ENCODE peak calls at places on chromosome 3, in nine cellular contexts. One of them, this sample, is unnamed.

GRCh38 chr3:114928989-114929620 is 218.0 kb downstream of the ZBTB20 start:
- DNase-seq in Panc1: no peak
- DNase-seq in HCT116: no peak
- DNase-seq in lung: no peak
- DNase-seq in HFF-Myc: no peak
- DNase-seq in GM10248: no peak
- DNase-seq in anterior cingulate cortex: no peak
- DNase-seq in SHP77 treated with DMSO at 0.1 percent for 48 hours: no peak
- DNase-seq in HuH-7: no peak
- DNase-seq in this sample: no peak

GRCh38 chr3:59482001-59482400 is 432.2 kb upstream of the CFAP20DC start:
- DNase-seq in Panc1: no peak
- DNase-seq in HCT116: no peak
- DNase-seq in lung: no peak
- DNase-seq in HFF-Myc: no peak
- DNase-seq in GM10248: no peak
- DNase-seq in anterior cingulate cortex: no peak
- DNase-seq in SHP77 treated with DMSO at 0.1 percent for 48 hours: no peak
- DNase-seq in HuH-7: no peak
- DNase-seq in this sample: no peak

GRCh38 chr3:81531846-81532245 is 229.6 kb downstream of the GBE1 start:
- DNase-seq in Panc1: no peak
- DNase-seq in HCT116: no peak
- DNase-seq in lung: no peak
- DNase-seq in HFF-Myc: no peak
- DNase-seq in GM10248: no peak
- DNase-seq in anterior cingulate cortex: no peak
- DNase-seq in SHP77 treated with DMSO at 0.1 percent for 48 hours: no peak
- DNase-seq in HuH-7: no peak
- DNase-seq in this sample: no peak

GRCh38 chr3:138682674-138683073 is 74.1 kb downstream of the FAIM start:
- DNase-seq in Panc1: no peak
- DNase-seq in HCT116: no peak
- DNase-seq in lung: no peak
- DNase-seq in HFF-Myc: no peak
- DNase-seq in GM10248: no peak
- DNase-seq in anterior cingulate cortex: no peak
- DNase-seq in SHP77 treated with DMSO at 0.1 percent for 48 hours: no peak
- DNase-seq in HuH-7: no peak
- DNase-seq in this sample: no peak

GRCh38 chr3:141253811-141254210 is 22.2 kb downstream of the PXYLP1 start:
- DNase-seq in Panc1: no peak
- DNase-seq in HCT116: no peak
- DNase-seq in lung: no peak
- DNase-seq in HFF-Myc: no peak
- DNase-seq in GM10248: no peak
- DNase-seq in anterior cingulate cortex: no peak
- DNase-seq in SHP77 treated with DMSO at 0.1 percent for 48 hours: no peak
- DNase-seq in HuH-7: no peak
- DNase-seq in this sample: no peak

GRCh38 chr3:50490438-50490970 is 12.9 kb downstream of the CACNA2D2 start:
- DNase-seq in Panc1: no peak
- DNase-seq in HCT116: no peak
- DNase-seq in lung: no peak
- DNase-seq in HFF-Myc: no peak
- DNase-seq in GM10248: no peak
- DNase-seq in anterior cingulate cortex: no peak
- DNase-seq in SHP77 treated with DMSO at 0.1 percent for 48 hours: no peak
- DNase-seq in HuH-7: no peak
- DNase-seq in this sample: no peak

GRCh38 chr3:77467702-77468407 is 428.0 kb downstream of the ROBO2 start:
- DNase-seq in Panc1: no peak
- DNase-seq in HCT116: no peak
- DNase-seq in lung: peak
- DNase-seq in HFF-Myc: peak
- DNase-seq in GM10248: no peak
- DNase-seq in anterior cingulate cortex: peak
- DNase-seq in SHP77 treated with DMSO at 0.1 percent for 48 hours: no peak
- DNase-seq in HuH-7: no peak
- DNase-seq in this sample: no peak

GRCh38 chr3:23942546-23942945 is 2.5 kb upstream of the NR1D2 start:
- DNase-seq in Panc1: no peak
- DNase-seq in HCT116: no peak
- DNase-seq in lung: no peak
- DNase-seq in HFF-Myc: no peak
- DNase-seq in GM10248: no peak
- DNase-seq in anterior cingulate cortex: no peak
- DNase-seq in SHP77 treated with DMSO at 0.1 percent for 48 hours: no peak
- DNase-seq in HuH-7: no peak
- DNase-seq in this sample: no peak

GRCh38 chr3:111768571-111769100 is 90.4 kb upstream of the PHLDB2 start:
- DNase-seq in Panc1: no peak
- DNase-seq in HCT116: peak
- DNase-seq in lung: no peak
- DNase-seq in HFF-Myc: peak
- DNase-seq in GM10248: no peak
- DNase-seq in anterior cingulate cortex: no peak
- DNase-seq in SHP77 treated with DMSO at 0.1 percent for 48 hours: no peak
- DNase-seq in HuH-7: no peak
- DNase-seq in this sample: no peak

GRCh38 chr3:117059990-117060338 is 350.4 kb downstream of the TUSC7 start:
- DNase-seq in Panc1: no peak
- DNase-seq in HCT116: no peak
- DNase-seq in lung: no peak
- DNase-seq in HFF-Myc: no peak
- DNase-seq in GM10248: no peak
- DNase-seq in anterior cingulate cortex: no peak
- DNase-seq in SHP77 treated with DMSO at 0.1 percent for 48 hours: peak
- DNase-seq in HuH-7: no peak
- DNase-seq in this sample: no peak

GRCh38 chr3:33030802-33031201 is 66.1 kb downstream of the GLB1 start:
- DNase-seq in Panc1: no peak
- DNase-seq in HCT116: no peak
- DNase-seq in lung: no peak
- DNase-seq in HFF-Myc: no peak
- DNase-seq in GM10248: no peak
- DNase-seq in anterior cingulate cortex: no peak
- DNase-seq in SHP77 treated with DMSO at 0.1 percent for 48 hours: no peak
- DNase-seq in HuH-7: peak
- DNase-seq in this sample: no peak

GRCh38 chr3:123347691-123348264 is 101.1 kb downstream of the ADCY5 start:
- DNase-seq in Panc1: no peak
- DNase-seq in HCT116: no peak
- DNase-seq in lung: no peak
- DNase-seq in HFF-Myc: no peak
- DNase-seq in GM10248: no peak
- DNase-seq in anterior cingulate cortex: no peak
- DNase-seq in SHP77 treated with DMSO at 0.1 percent for 48 hours: no peak
- DNase-seq in HuH-7: no peak
- DNase-seq in this sample: no peak